ENCODE peak calls at places on chromosomes 16 and 17, in ten cellular contexts. One of them, this sample, is unnamed.

GRCh38 chr16:61926766-61927165 is 109.5 kb downstream of the CDH8 start:
- DNase-seq in activated naive CD4-positive, alpha-beta T cell treated with anti-CD3 and anti-CD28 coated beads, Interleukin-2, amount 10 ng/mL, durations not matched to agents 7 days and 5 days: no peak
- DNase-seq in GM20000: no peak
- DNase-seq in HL-60: no peak
- DNase-seq in IMR-90: no peak
- DNase-seq in fibroblast of pulmonary artery: peak
- DNase-seq in stimulated activated naive CD8-positive, alpha-beta T cell treated with anti-CD3 and anti-CD28 coated beads, Interleukin-15, Interleukin-2, amounts not matched to agents 100 U/mL and 50 U/mL, for 24 hours: no peak
- DNase-seq in globus pallidus: no peak
- DNase-seq in fibroblast of mammary gland: no peak
- DNase-seq in heart left ventricle: no peak
- DNase-seq in this sample: no peak

GRCh38 chr16:57265850-57266530 is 18.5 kb downstream of the PLLP start:
- DNase-seq in activated naive CD4-positive, alpha-beta T cell treated with anti-CD3 and anti-CD28 coated beads, Interleukin-2, amount 10 ng/mL, durations not matched to agents 7 days and 5 days: no peak
- DNase-seq in GM20000: no peak
- DNase-seq in HL-60: no peak
- DNase-seq in IMR-90: no peak
- DNase-seq in fibroblast of pulmonary artery: peak
- DNase-seq in stimulated activated naive CD8-positive, alpha-beta T cell treated with anti-CD3 and anti-CD28 coated beads, Interleukin-15, Interleukin-2, amounts not matched to agents 100 U/mL and 50 U/mL, for 24 hours: no peak
- DNase-seq in globus pallidus: peak
- DNase-seq in fibroblast of mammary gland: peak
- DNase-seq in heart left ventricle: peak
- DNase-seq in this sample: no peak

GRCh38 chr17:76384987-76385891 is 830 bp downstream of the SPHK1 start:
- DNase-seq in activated naive CD4-positive, alpha-beta T cell treated with anti-CD3 and anti-CD28 coated beads, Interleukin-2, amount 10 ng/mL, durations not matched to agents 7 days and 5 days: peak
- DNase-seq in GM20000: peak
- DNase-seq in HL-60: no peak
- DNase-seq in IMR-90: peak
- DNase-seq in fibroblast of pulmonary artery: peak
- DNase-seq in stimulated activated naive CD8-positive, alpha-beta T cell treated with anti-CD3 and anti-CD28 coated beads, Interleukin-15, Interleukin-2, amounts not matched to agents 100 U/mL and 50 U/mL, for 24 hours: peak
- DNase-seq in globus pallidus: no peak
- DNase-seq in fibroblast of mammary gland: peak
- DNase-seq in heart left ventricle: peak
- DNase-seq in this sample: peak

GRCh38 chr17:39738568-39738901 is 797 bp downstream of the GRB7 start:
- DNase-seq in activated naive CD4-positive, alpha-beta T cell treated with anti-CD3 and anti-CD28 coated beads, Interleukin-2, amount 10 ng/mL, durations not matched to agents 7 days and 5 days: peak
- DNase-seq in GM20000: peak
- DNase-seq in HL-60: no peak
- DNase-seq in IMR-90: no peak
- DNase-seq in fibroblast of pulmonary artery: no peak
- DNase-seq in stimulated activated naive CD8-positive, alpha-beta T cell treated with anti-CD3 and anti-CD28 coated beads, Interleukin-15, Interleukin-2, amounts not matched to agents 100 U/mL and 50 U/mL, for 24 hours: peak
- DNase-seq in globus pallidus: no peak
- DNase-seq in fibroblast of mammary gland: no peak
- DNase-seq in heart left ventricle: no peak
- DNase-seq in this sample: peak

GRCh38 chr16:53257001-53257400 is 177.3 kb upstream of the RBL2 start:
- DNase-seq in activated naive CD4-positive, alpha-beta T cell treated with anti-CD3 and anti-CD28 coated beads, Interleukin-2, amount 10 ng/mL, durations not matched to agents 7 days and 5 days: no peak
- DNase-seq in GM20000: no peak
- DNase-seq in HL-60: no peak
- DNase-seq in IMR-90: peak
- DNase-seq in fibroblast of pulmonary artery: peak
- DNase-seq in stimulated activated naive CD8-positive, alpha-beta T cell treated with anti-CD3 and anti-CD28 coated beads, Interleukin-15, Interleukin-2, amounts not matched to agents 100 U/mL and 50 U/mL, for 24 hours: no peak
- DNase-seq in globus pallidus: no peak
- DNase-seq in fibroblast of mammary gland: peak
- DNase-seq in heart left ventricle: no peak
- DNase-seq in this sample: no peak

GRCh38 chr17:77741109-77741508 is 217.4 kb upstream of the TNRC6C start:
- DNase-seq in activated naive CD4-positive, alpha-beta T cell treated with anti-CD3 and anti-CD28 coated beads, Interleukin-2, amount 10 ng/mL, durations not matched to agents 7 days and 5 days: peak
- DNase-seq in GM20000: no peak
- DNase-seq in HL-60: no peak
- DNase-seq in IMR-90: no peak
- DNase-seq in fibroblast of pulmonary artery: no peak
- DNase-seq in stimulated activated naive CD8-positive, alpha-beta T cell treated with anti-CD3 and anti-CD28 coated beads, Interleukin-15, Interleukin-2, amounts not matched to agents 100 U/mL and 50 U/mL, for 24 hours: peak
- DNase-seq in globus pallidus: no peak
- DNase-seq in fibroblast of mammary gland: no peak
- DNase-seq in heart left ventricle: no peak
- DNase-seq in this sample: peak

GRCh38 chr16:54030451-54030850 is 256.1 kb downstream of the IRX3 start:
- DNase-seq in activated naive CD4-positive, alpha-beta T cell treated with anti-CD3 and anti-CD28 coated beads, Interleukin-2, amount 10 ng/mL, durations not matched to agents 7 days and 5 days: no peak
- DNase-seq in GM20000: no peak
- DNase-seq in HL-60: no peak
- DNase-seq in IMR-90: no peak
- DNase-seq in fibroblast of pulmonary artery: no peak
- DNase-seq in stimulated activated naive CD8-positive, alpha-beta T cell treated with anti-CD3 and anti-CD28 coated beads, Interleukin-15, Interleukin-2, amounts not matched to agents 100 U/mL and 50 U/mL, for 24 hours: no peak
- DNase-seq in globus pallidus: no peak
- DNase-seq in fibroblast of mammary gland: no peak
- DNase-seq in heart left ventricle: no peak
- DNase-seq in this sample: no peak

GRCh38 chr17:76631821-76632565 is 11.6 kb downstream of the ST6GALNAC1 start:
- DNase-seq in activated naive CD4-positive, alpha-beta T cell treated with anti-CD3 and anti-CD28 coated beads, Interleukin-2, amount 10 ng/mL, durations not matched to agents 7 days and 5 days: no peak
- DNase-seq in GM20000: peak
- DNase-seq in HL-60: no peak
- DNase-seq in IMR-90: peak
- DNase-seq in fibroblast of pulmonary artery: no peak
- DNase-seq in stimulated activated naive CD8-positive, alpha-beta T cell treated with anti-CD3 and anti-CD28 coated beads, Interleukin-15, Interleukin-2, amounts not matched to agents 100 U/mL and 50 U/mL, for 24 hours: no peak
- DNase-seq in globus pallidus: no peak
- DNase-seq in fibroblast of mammary gland: peak
- DNase-seq in heart left ventricle: no peak
- DNase-seq in this sample: no peak

GRCh38 chr16:56226840-56227525 is 35.7 kb downstream of the GNAO1 start:
- DNase-seq in activated naive CD4-positive, alpha-beta T cell treated with anti-CD3 and anti-CD28 coated beads, Interleukin-2, amount 10 ng/mL, durations not matched to agents 7 days and 5 days: peak
- DNase-seq in GM20000: no peak
- DNase-seq in HL-60: no peak
- DNase-seq in IMR-90: no peak
- DNase-seq in fibroblast of pulmonary artery: no peak
- DNase-seq in stimulated activated naive CD8-positive, alpha-beta T cell treated with anti-CD3 and anti-CD28 coated beads, Interleukin-15, Interleukin-2, amounts not matched to agents 100 U/mL and 50 U/mL, for 24 hours: no peak
- DNase-seq in globus pallidus: no peak
- DNase-seq in fibroblast of mammary gland: no peak
- DNase-seq in heart left ventricle: no peak
- DNase-seq in this sample: peak

GRCh38 chr17:52159159-52159809 is 770 bp upstream of the CA10 start:
- DNase-seq in activated naive CD4-positive, alpha-beta T cell treated with anti-CD3 and anti-CD28 coated beads, Interleukin-2, amount 10 ng/mL, durations not matched to agents 7 days and 5 days: no peak
- DNase-seq in GM20000: peak
- DNase-seq in HL-60: no peak
- DNase-seq in IMR-90: no peak
- DNase-seq in fibroblast of pulmonary artery: no peak
- DNase-seq in stimulated activated naive CD8-positive, alpha-beta T cell treated with anti-CD3 and anti-CD28 coated beads, Interleukin-15, Interleukin-2, amounts not matched to agents 100 U/mL and 50 U/mL, for 24 hours: no peak
- DNase-seq in globus pallidus: no peak
- DNase-seq in fibroblast of mammary gland: no peak
- DNase-seq in heart left ventricle: no peak
- DNase-seq in this sample: no peak

GRCh38 chr16:89354325-89354724 is 136.0 kb downstream of the ANKRD11 start:
- DNase-seq in activated naive CD4-positive, alpha-beta T cell treated with anti-CD3 and anti-CD28 coated beads, Interleukin-2, amount 10 ng/mL, durations not matched to agents 7 days and 5 days: no peak
- DNase-seq in GM20000: no peak
- DNase-seq in HL-60: no peak
- DNase-seq in IMR-90: no peak
- DNase-seq in fibroblast of pulmonary artery: no peak
- DNase-seq in stimulated activated naive CD8-positive, alpha-beta T cell treated with anti-CD3 and anti-CD28 coated beads, Interleukin-15, Interleukin-2, amounts not matched to agents 100 U/mL and 50 U/mL, for 24 hours: no peak
- DNase-seq in globus pallidus: no peak
- DNase-seq in fibroblast of mammary gland: no peak
- DNase-seq in heart left ventricle: no peak
- DNase-seq in this sample: no peak

GRCh38 chr16:87661561-87661960 is 59.3 kb downstream of the JPH3 start:
- DNase-seq in activated naive CD4-positive, alpha-beta T cell treated with anti-CD3 and anti-CD28 coated beads, Interleukin-2, amount 10 ng/mL, durations not matched to agents 7 days and 5 days: peak
- DNase-seq in GM20000: peak
- DNase-seq in HL-60: peak
- DNase-seq in IMR-90: peak
- DNase-seq in fibroblast of pulmonary artery: peak
- DNase-seq in stimulated activated naive CD8-positive, alpha-beta T cell treated with anti-CD3 and anti-CD28 coated beads, Interleukin-15, Interleukin-2, amounts not matched to agents 100 U/mL and 50 U/mL, for 24 hours: peak
- DNase-seq in globus pallidus: no peak
- DNase-seq in fibroblast of mammary gland: peak
- DNase-seq in heart left ventricle: peak
- DNase-seq in this sample: no peak

GRCh38 chr16:71610936-71611871 is 14.8 kb upstream of the MARVELD3 start:
- DNase-seq in activated naive CD4-positive, alpha-beta T cell treated with anti-CD3 and anti-CD28 coated beads, Interleukin-2, amount 10 ng/mL, durations not matched to agents 7 days and 5 days: peak
- DNase-seq in GM20000: peak
- DNase-seq in HL-60: peak
- DNase-seq in IMR-90: peak
- DNase-seq in fibroblast of pulmonary artery: peak
- DNase-seq in stimulated activated naive CD8-positive, alpha-beta T cell treated with anti-CD3 and anti-CD28 coated beads, Interleukin-15, Interleukin-2, amounts not matched to agents 100 U/mL and 50 U/mL, for 24 hours: peak
- DNase-seq in globus pallidus: peak
- DNase-seq in fibroblast of mammary gland: peak
- DNase-seq in heart left ventricle: peak
- DNase-seq in this sample: peak

GRCh38 chr17:37446027-37446426 is 39.3 kb downstream of the TADA2A start:
- DNase-seq in activated naive CD4-positive, alpha-beta T cell treated with anti-CD3 and anti-CD28 coated beads, Interleukin-2, amount 10 ng/mL, durations not matched to agents 7 days and 5 days: no peak
- DNase-seq in GM20000: peak
- DNase-seq in HL-60: no peak
- DNase-seq in IMR-90: no peak
- DNase-seq in fibroblast of pulmonary artery: no peak
- DNase-seq in stimulated activated naive CD8-positive, alpha-beta T cell treated with anti-CD3 and anti-CD28 coated beads, Interleukin-15, Interleukin-2, amounts not matched to agents 100 U/mL and 50 U/mL, for 24 hours: no peak
- DNase-seq in globus pallidus: no peak
- DNase-seq in fibroblast of mammary gland: no peak
- DNase-seq in heart left ventricle: no peak
- DNase-seq in this sample: no peak

GRCh38 chr16:16093625-16094332 is 129.5 kb downstream of the ABCC6 start:
- DNase-seq in activated naive CD4-positive, alpha-beta T cell treated with anti-CD3 and anti-CD28 coated beads, Interleukin-2, amount 10 ng/mL, durations not matched to agents 7 days and 5 days: no peak
- DNase-seq in GM20000: no peak
- DNase-seq in HL-60: no peak
- DNase-seq in IMR-90: no peak
- DNase-seq in fibroblast of pulmonary artery: no peak
- DNase-seq in stimulated activated naive CD8-positive, alpha-beta T cell treated with anti-CD3 and anti-CD28 coated beads, Interleukin-15, Interleukin-2, amounts not matched to agents 100 U/mL and 50 U/mL, for 24 hours: no peak
- DNase-seq in globus pallidus: no peak
- DNase-seq in fibroblast of mammary gland: no peak
- DNase-seq in heart left ventricle: no peak
- DNase-seq in this sample: no peak

GRCh38 chr17:62892870-62893338 is 73.1 kb upstream of the TANC2 start:
- DNase-seq in activated naive CD4-positive, alpha-beta T cell treated with anti-CD3 and anti-CD28 coated beads, Interleukin-2, amount 10 ng/mL, durations not matched to agents 7 days and 5 days: peak
- DNase-seq in GM20000: no peak
- DNase-seq in HL-60: peak
- DNase-seq in IMR-90: peak
- DNase-seq in fibroblast of pulmonary artery: peak
- DNase-seq in stimulated activated naive CD8-positive, alpha-beta T cell treated with anti-CD3 and anti-CD28 coated beads, Interleukin-15, Interleukin-2, amounts not matched to agents 100 U/mL and 50 U/mL, for 24 hours: peak
- DNase-seq in globus pallidus: peak
- DNase-seq in fibroblast of mammary gland: peak
- DNase-seq in heart left ventricle: no peak
- DNase-seq in this sample: no peak

GRCh38 chr16:4617880-4618279 is 3.2 kb upstream of the UBALD1 start:
- DNase-seq in activated naive CD4-positive, alpha-beta T cell treated with anti-CD3 and anti-CD28 coated beads, Interleukin-2, amount 10 ng/mL, durations not matched to agents 7 days and 5 days: no peak
- DNase-seq in GM20000: no peak
- DNase-seq in HL-60: no peak
- DNase-seq in IMR-90: no peak
- DNase-seq in fibroblast of pulmonary artery: no peak
- DNase-seq in stimulated activated naive CD8-positive, alpha-beta T cell treated with anti-CD3 and anti-CD28 coated beads, Interleukin-15, Interleukin-2, amounts not matched to agents 100 U/mL and 50 U/mL, for 24 hours: no peak
- DNase-seq in globus pallidus: no peak
- DNase-seq in fibroblast of mammary gland: no peak
- DNase-seq in heart left ventricle: no peak
- DNase-seq in this sample: no peak

GRCh38 chr17:73194514-73195222 is 1.8 kb downstream of the COG1 start:
- DNase-seq in activated naive CD4-positive, alpha-beta T cell treated with anti-CD3 and anti-CD28 coated beads, Interleukin-2, amount 10 ng/mL, durations not matched to agents 7 days and 5 days: no peak
- DNase-seq in GM20000: no peak
- DNase-seq in HL-60: no peak
- DNase-seq in IMR-90: peak
- DNase-seq in fibroblast of pulmonary artery: peak
- DNase-seq in stimulated activated naive CD8-positive, alpha-beta T cell treated with anti-CD3 and anti-CD28 coated beads, Interleukin-15, Interleukin-2, amounts not matched to agents 100 U/mL and 50 U/mL, for 24 hours: no peak
- DNase-seq in globus pallidus: no peak
- DNase-seq in fibroblast of mammary gland: peak
- DNase-seq in heart left ventricle: no peak
- DNase-seq in this sample: no peak

This sample was measured in CD8-positive, alpha-beta memory T cell.